ENCODE peak calls at places on chromosome 10, in eight cellular contexts. N, R, D, J, A, B, E and K are unnamed samples.

GRCh38 chr10:73405556-73405955 is 8.3 kb downstream of the ANXA7 start:
- DNase-seq in N (no peak), R (no peak), D (no peak), J (no peak), A (no peak), B (no peak), E (no peak), K (no peak)

GRCh38 chr10:50326757-50327701 is 75.7 kb upstream of the ASAH2 start:
- DNase-seq in N (peak), R (peak), D (peak), J (no peak), A (no peak), B (peak), E (peak), K (no peak)

GRCh38 chr10:64209574-64209973 is 688.4 kb downstream of the REEP3 start:
- DNase-seq in N (peak), R (peak), D (no peak), J (peak), A (no peak), B (no peak), E (peak), K (no peak)

GRCh38 chr10:132226586-132227405 is 40.0 kb downstream of the DPYSL4 start:
- DNase-seq in N (no peak), R (no peak), D (no peak), J (no peak), A (no peak), B (no peak), E (no peak), K (no peak)

GRCh38 chr10:32983333-32983909 is 25.4 kb upstream of the ITGB1 start:
- DNase-seq in N (peak), R (peak), D (peak), J (no peak), A (peak), B (no peak), E (no peak), K (peak)

GRCh38 chr10:43693602-43694001 is 44.9 kb upstream of the ZNF32 start:
- DNase-seq in N (no peak), R (peak), D (no peak), J (no peak), A (peak), B (no peak), E (no peak), K (no peak)

GRCh38 chr10:132406181-132406580 is 9.2 kb downstream of the PWWP2B start:
- DNase-seq in N (no peak), R (no peak), D (no peak), J (no peak), A (no peak), B (no peak), E (no peak), K (no peak)

GRCh38 chr10:105328441-105328840 is 687.4 kb downstream of the SORCS3 start:
- DNase-seq in N (no peak), R (peak), D (no peak), J (no peak), A (no peak), B (no peak), E (no peak), K (no peak)

GRCh38 chr10:5752301-5752871 is 60.8 kb downstream of the GDI2 start:
- DNase-seq in N (no peak), R (no peak), D (peak), J (no peak), A (no peak), B (no peak), E (no peak), K (peak)

GRCh38 chr10:49571419-49571818 is 32.5 kb upstream of the ERCC6 start:
- DNase-seq in N (peak), R (peak), D (no peak), J (no peak), A (no peak), B (no peak), E (no peak), K (no peak)

GRCh38 chr10:87845624-87846377 is 17.5 kb downstream of the KLLN start:
- DNase-seq in N (peak), R (peak), D (peak), J (no peak), A (peak), B (no peak), E (no peak), K (peak)

GRCh38 chr10:116671274-116671926 is 50.6 kb downstream of the PNLIPRP2 start:
- DNase-seq in N (peak), R (peak), D (no peak), J (no peak), A (peak), B (no peak), E (no peak), K (no peak)

GRCh38 chr10:87827681-87828080 is 9.7 kb upstream of the ATAD1 start:
- DNase-seq in N (no peak), R (no peak), D (no peak), J (no peak), A (no peak), B (no peak), E (no peak), K (no peak)

GRCh38 chr10:17533731-17534130 is 79.3 kb upstream of the ST8SIA6 start:
- DNase-seq in N (peak), R (peak), D (no peak), J (no peak), A (no peak), B (no peak), E (no peak), K (no peak)

GRCh38 chr10:91909178-91909677 is at the start of gene FGFBP3:
- DNase-seq in N (peak), R (peak), D (no peak), J (no peak), A (no peak), B (no peak), E (peak), K (no peak)

GRCh38 chr10:88092265-88092664 is 228.8 kb downstream of the PTEN start:
- DNase-seq in N (no peak), R (no peak), D (no peak), J (no peak), A (no peak), B (no peak), E (no peak), K (no peak)

GRCh38 chr10:132102717-132103110 is 37.0 kb downstream of the JAKMIP3 start:
- DNase-seq in N (no peak), R (no peak), D (no peak), J (peak), A (no peak), B (no peak), E (no peak), K (no peak)

GRCh38 chr10:69451784-69452251 is 553 bp downstream of the TSPAN15 start:
- DNase-seq in N (no peak), R (no peak), D (no peak), J (peak), A (no peak), B (no peak), E (no peak), K (no peak)

GRCh38 chr10:15745748-15746147 is 26.0 kb upstream of the ITGA8 start:
- DNase-seq in N (peak), R (peak), D (no peak), J (no peak), A (no peak), B (no peak), E (peak), K (no peak)

GRCh38 chr10:64385355-64385754 is 864.2 kb downstream of the REEP3 start:
- DNase-seq in N (no peak), R (no peak), D (no peak), J (no peak), A (no peak), B (no peak), E (no peak), K (no peak)

GRCh38 chr10:43084812-43085211 is 7.9 kb downstream of the RET start:
- DNase-seq in N (no peak), R (no peak), D (no peak), J (no peak), A (no peak), B (no peak), E (no peak), K (no peak)

GRCh38 chr10:62268027-62268398 is 631 bp downstream of the RTKN2 start:
- DNase-seq in N (no peak), R (no peak), D (no peak), J (no peak), A (no peak), B (no peak), E (no peak), K (no peak)

GRCh38 chr10:130411496-130412070 is 275.4 kb downstream of the GLRX3 start:
- DNase-seq in N (no peak), R (no peak), D (no peak), J (peak), A (no peak), B (no peak), E (no peak), K (no peak)

GRCh38 chr10:130193493-130194193 is 57.5 kb downstream of the GLRX3 start:
- DNase-seq in N (no peak), R (no peak), D (no peak), J (no peak), A (no peak), B (no peak), E (no peak), K (no peak)

GRCh38 chr10:26567349-26567721 is 129.2 kb downstream of the APBB1IP start:
- DNase-seq in N (no peak), R (no peak), D (no peak), J (no peak), A (no peak), B (no peak), E (no peak), K (no peak)

GRCh38 chr10:97796651-97797050 is 24.9 kb upstream of the SFRP5 start:
- DNase-seq in N (no peak), R (no peak), D (no peak), J (no peak), A (no peak), B (no peak), E (no peak), K (no peak)

GRCh38 chr10:102837230-102837721 is at the start of gene CYP17A1:
- DNase-seq in N (no peak), R (no peak), D (no peak), J (no peak), A (no peak), B (no peak), E (no peak), K (peak)

GRCh38 chr10:45000764-45001381 is at the start of gene ZNF22:
- DNase-seq in N (peak), R (peak), D (no peak), J (peak), A (no peak), B (no peak), E (peak), K (no peak)

GRCh38 chr10:30792025-30792424 is 162.5 kb upstream of the LYZL2 start:
- DNase-seq in N (no peak), R (no peak), D (no peak), J (peak), A (no peak), B (no peak), E (no peak), K (no peak)

GRCh38 chr10:126504051-126504760 is 115.9 kb upstream of the ADAM12 start:
- DNase-seq in N (peak), R (peak), D (peak), J (no peak), A (peak), B (peak), E (peak), K (peak)

GRCh38 chr10:75708060-75708459 is 276.6 kb downstream of the LRMDA start:
- DNase-seq in N (no peak), R (no peak), D (no peak), J (no peak), A (no peak), B (no peak), E (no peak), K (no peak)

GRCh38 chr10:12510566-12510965 is 161.2 kb downstream of the CAMK1D start:
- DNase-seq in N (no peak), R (peak), D (no peak), J (no peak), A (no peak), B (no peak), E (no peak), K (peak)

GRCh38 chr10:125159486-125159931 is 854 bp downstream of the CTBP2 start:
- DNase-seq in N (no peak), R (no peak), D (no peak), J (peak), A (no peak), B (no peak), E (no peak), K (no peak)

GRCh38 chr10:125161570-125162139 is 1.3 kb upstream of the CTBP2 start:
- DNase-seq in N (peak), R (no peak), D (no peak), J (no peak), A (no peak), B (no peak), E (no peak), K (no peak)

GRCh38 chr10:125159932-125160855 is at the start of gene CTBP2:
- DNase-seq in N (peak), R (no peak), D (no peak), J (peak), A (no peak), B (no peak), E (peak), K (no peak)

GRCh38 chr10:125162181-125162906 is 2.0 kb upstream of the CTBP2 start:
- DNase-seq in N (no peak), R (no peak), D (no peak), J (peak), A (no peak), B (no peak), E (no peak), K (no peak)

DNA sequence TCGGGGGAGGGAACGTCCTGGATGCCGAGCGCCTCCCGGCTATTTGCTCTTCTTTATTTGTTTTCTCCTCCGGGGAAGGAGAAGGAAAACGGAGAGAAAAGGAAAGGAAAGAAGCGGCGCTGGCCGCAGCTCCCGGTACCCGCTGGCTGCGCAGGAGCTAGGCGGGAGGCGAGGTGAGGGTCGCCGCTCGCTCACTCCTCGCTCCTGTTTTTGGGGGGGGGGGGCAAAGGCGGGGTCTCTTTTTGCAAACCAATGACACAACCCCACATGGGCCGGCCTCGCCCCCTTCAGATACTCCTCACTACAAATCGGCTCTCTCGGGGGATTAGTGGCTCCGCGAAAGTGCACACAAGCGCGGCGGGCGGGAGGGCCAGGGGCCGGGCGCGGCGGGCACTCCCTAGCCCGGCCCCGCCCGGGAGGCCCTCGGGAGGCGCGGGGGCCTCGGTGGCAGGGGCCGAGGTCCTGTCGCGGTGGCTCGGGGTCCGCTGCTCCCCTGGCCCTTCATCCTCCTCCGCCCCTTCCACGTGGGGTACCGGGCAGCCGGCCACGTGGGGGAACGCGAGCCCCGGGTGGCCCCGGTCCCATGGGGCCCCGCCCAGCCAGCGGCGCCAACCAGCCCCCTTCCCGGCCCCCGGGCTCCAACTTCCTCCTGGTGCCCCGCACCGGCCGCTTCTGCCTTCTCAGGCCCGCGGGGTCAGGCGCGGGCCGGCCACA is 650 bp upstream of the CTBP2 start:
- DNase-seq in N (peak), R (peak), D (no peak), J (peak), A (peak), B (no peak), E (peak), K (no peak)
- TF ChIP-seq CTCF in N (no peak), R (no peak), D (no peak), J (no peak), A (no peak), B (peak), E (no peak), K (no peak)

DNA sequence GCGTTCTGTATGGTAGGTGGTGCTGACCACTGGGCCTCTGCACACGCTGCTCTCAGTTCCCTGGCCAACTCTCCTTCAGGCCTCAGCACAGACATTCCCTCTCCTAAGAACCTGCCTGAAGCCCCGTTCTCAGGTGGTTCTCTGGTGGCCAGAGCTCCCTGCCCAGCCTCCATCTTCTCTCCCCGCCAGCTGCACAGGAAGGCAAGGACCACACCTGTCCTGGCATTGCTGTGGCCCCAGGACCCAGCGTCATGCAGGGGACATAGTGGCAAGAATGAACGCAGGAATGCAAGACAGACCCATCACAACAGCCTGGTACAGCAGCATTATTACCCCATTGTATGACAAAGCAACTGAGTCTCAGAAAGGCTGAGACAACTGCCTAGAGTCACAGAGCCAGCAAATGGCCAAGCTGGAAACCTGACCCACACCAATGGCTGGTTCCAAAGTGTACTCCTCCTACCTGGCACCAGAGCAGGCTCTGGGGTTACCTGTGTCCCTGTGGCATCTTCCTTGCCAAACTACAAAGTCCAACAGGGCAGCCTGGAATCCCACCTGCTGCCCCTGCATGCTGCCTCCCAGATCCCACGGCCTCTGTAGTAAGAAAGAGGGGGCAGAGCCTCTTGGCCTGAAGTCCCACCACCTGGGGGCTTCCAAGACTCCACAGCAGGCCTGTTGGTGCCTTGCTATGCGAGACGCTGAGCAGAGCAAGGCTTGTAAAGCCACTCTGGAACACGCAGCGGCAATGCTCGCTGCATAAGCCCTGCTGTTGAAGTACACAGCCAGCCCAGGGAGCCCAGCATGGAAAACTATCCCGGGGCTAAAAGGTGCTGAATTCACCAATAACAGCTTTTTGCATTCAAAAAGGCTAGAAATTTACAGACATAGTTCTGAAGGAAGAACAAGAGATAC is 73.3 kb downstream of the CHST15 start:
- DNase-seq in N (no peak), R (no peak), D (no peak), J (no peak), A (no peak), B (no peak), E (no peak), K (no peak)
- H3K4me3 ChIP-seq in N (no peak), R (no peak), D (no peak), J (no peak), A (no peak), B (no peak), E (no peak), K (no peak)

GRCh38 chr10:113982745-113983144 is 60.9 kb upstream of the ADRB1 start:
- DNase-seq in N (no peak), R (no peak), D (no peak), J (no peak), A (no peak), B (no peak), E (no peak), K (no peak)

GRCh38 chr10:113978802-113979201 is 64.9 kb upstream of the ADRB1 start:
- DNase-seq in N (no peak), R (no peak), D (no peak), J (no peak), A (no peak), B (no peak), E (peak), K (no peak)

GRCh38 chr10:113979378-113979777 is 64.3 kb upstream of the ADRB1 start:
- DNase-seq in N (no peak), R (no peak), D (no peak), J (no peak), A (no peak), B (no peak), E (no peak), K (no peak)

GRCh38 chr10:113982296-113982695 is 61.4 kb upstream of the ADRB1 start:
- DNase-seq in N (no peak), R (no peak), D (no peak), J (no peak), A (no peak), B (no peak), E (no peak), K (no peak)

GRCh38 chr10:113980408-113981087 is 63.1 kb upstream of the ADRB1 start:
- DNase-seq in N (no peak), R (no peak), D (no peak), J (no peak), A (no peak), B (no peak), E (no peak), K (no peak)
- TF ChIP-seq CTCF in N (peak), R (no peak), D (peak), J (no peak), A (peak), B (peak), E (peak), K (peak)

DNA sequence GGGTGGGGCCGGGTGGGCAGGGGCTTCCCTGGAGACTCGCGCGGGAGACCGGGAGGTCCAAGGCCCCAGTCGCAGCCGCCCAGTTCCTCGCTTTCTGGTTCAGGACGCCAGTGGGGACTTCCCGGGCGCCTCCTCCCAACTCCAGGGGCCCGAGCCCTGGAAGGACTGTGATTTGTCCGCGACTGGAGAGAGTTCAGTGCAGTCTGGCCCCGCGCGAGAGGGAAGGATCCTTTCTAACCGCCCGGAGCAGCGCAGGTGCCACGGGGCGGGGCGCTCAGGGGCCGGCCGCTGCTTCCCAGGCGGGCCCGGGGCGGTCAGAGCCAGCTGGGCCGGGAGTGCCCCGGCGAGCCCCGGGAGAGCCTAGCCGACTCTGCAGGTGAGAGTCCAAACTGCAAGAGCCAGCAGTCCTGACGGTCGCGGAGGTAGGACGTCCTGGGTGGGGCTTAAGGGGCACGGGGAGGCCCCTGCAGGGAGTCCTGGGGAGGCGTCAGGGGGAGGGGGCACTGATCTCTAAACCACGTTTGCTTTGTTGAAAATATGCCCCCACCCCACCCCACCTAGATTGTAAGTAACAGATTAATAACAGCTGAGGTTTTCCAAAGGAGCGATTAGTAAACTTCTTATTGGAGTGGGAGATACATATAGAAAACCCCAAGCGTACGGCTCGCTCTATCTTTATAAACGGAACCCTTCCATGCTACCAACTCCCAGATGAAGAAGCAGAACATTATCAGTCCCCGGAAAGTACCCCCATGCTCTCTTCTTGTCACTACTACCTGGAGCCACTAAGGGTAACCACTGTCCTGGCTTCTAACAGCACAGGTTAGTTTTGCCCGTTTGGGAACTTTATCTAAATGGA is 8.2 kb downstream of the NKX2-3 start:
- DNase-seq in N (no peak), R (no peak), D (no peak), J (peak), A (no peak), B (no peak), E (no peak), K (no peak)
- H3K4me3 ChIP-seq in N (no peak), R (no peak), D (no peak), J (peak), A (no peak), B (no peak), E (no peak), K (no peak)

GRCh38 chr10:111338035-111338434 is 261.2 kb downstream of the ADRA2A start:
- DNase-seq in N (no peak), R (no peak), D (no peak), J (no peak), A (no peak), B (no peak), E (no peak), K (no peak)
- TF ChIP-seq CTCF in N (no peak), R (no peak), D (no peak), J (no peak), A (no peak), B (no peak), E (no peak), K (no peak)